ENCODE peak calls at places on chromosomes 2 and 18, in ten cellular contexts. V, M, X, C, L, D, R, U, G and Z are unnamed samples. For H3K9me3, the result is how much of the 10 kb centered on the place peaks cover.

GRCh38 chr2:113216891-113217454 is 43.2 kb downstream of the PSD4 start:
- DNase-seq in D (no peak), X (no peak), G (no peak), U (no peak), C (peak), L (no peak), M (no peak), V (no peak), R (no peak), Z (no peak)

GRCh38 chr2:6944546-6944945 is 27.3 kb downstream of the RNF144A start:
- DNase-seq in R (no peak), G (peak), L (no peak), U (no peak), D (no peak), X (no peak), C (no peak), M (no peak), V (no peak), Z (no peak)

GRCh38 chr18:57437782-57438668 is 2.9 kb downstream of the ONECUT2 start:
- DNase-seq in G (no peak), X (no peak), D (peak), V (peak), U (no peak), R (no peak), M (peak), L (no peak), C (peak), Z (peak)

GRCh38 chr2:211077216-211077764 is 520.9 kb downstream of the CPS1 start:
- DNase-seq in C (no peak), M (no peak), G (no peak), V (no peak), X (no peak), R (no peak), D (no peak), L (no peak), U (no peak), Z (no peak)

GRCh38 chr2:226622484-226622883 is 177.1 kb downstream of the IRS1 start:
- DNase-seq in V (no peak), C (no peak), R (no peak), M (no peak), G (no peak), D (no peak), U (no peak), L (no peak), X (no peak), Z (no peak)

GRCh38 chr2:158923180-158923594 is 45.3 kb upstream of the TANC1 start:
- DNase-seq in V (no peak), G (no peak), D (peak), M (no peak), L (no peak), R (no peak), U (no peak), X (no peak), C (no peak), Z (peak)

GRCh38 chr18:79617521-79618500 is 61.8 kb upstream of the CTDP1 start:
- DNase-seq in V (no peak), C (peak), D (no peak), U (no peak), X (no peak), R (no peak), G (no peak), L (no peak), M (no peak), Z (no peak)

GRCh38 chr2:207951734-207952480 is 73.4 kb downstream of the PLEKHM3 start:
- DNase-seq in D (no peak), G (no peak), C (no peak), V (no peak), U (no peak), M (no peak), R (no peak), X (no peak), L (no peak), Z (no peak)

GRCh38 chr18:7953085-7953958 is 386.2 kb downstream of the PTPRM start:
- DNase-seq in X (no peak), G (no peak), V (no peak), D (no peak), M (no peak), L (no peak), R (no peak), U (no peak), C (no peak), Z (no peak)

GRCh38 chr2:165594935-165595255 is 125.4 kb downstream of the CSRNP3 start:
- DNase-seq in L (no peak), G (no peak), D (no peak), V (no peak), U (no peak), C (no peak), M (no peak), R (no peak), X (no peak), Z (no peak)

GRCh38 chr2:126244937-126245336 is 411.0 kb upstream of the GYPC start:
- DNase-seq in U (no peak), L (no peak), G (peak), V (peak), C (no peak), X (peak), R (peak), D (peak), M (no peak), Z (no peak)

GRCh38 chr2:161090401-161090800 is 69.8 kb upstream of the TANK start:
- DNase-seq in C (no peak), U (no peak), X (peak), R (no peak), G (peak), L (no peak), V (no peak), M (no peak), D (peak), Z (no peak)

GRCh38 chr2:60735496-60736250 is 20.4 kb upstream of the PAPOLG start:
- DNase-seq in U (no peak), R (no peak), X (peak), C (peak), L (no peak), M (no peak), G (no peak), D (no peak), V (peak), Z (no peak)

GRCh38 chr18:79524181-79525078 is 128.7 kb downstream of the NFATC1 start:
- DNase-seq in D (no peak), V (no peak), M (no peak), R (no peak), U (peak), C (peak), G (peak), X (peak), L (no peak), Z (no peak)

GRCh38 chr2:232689152-232689910 is 7.8 kb upstream of the GIGYF2 start:
- DNase-seq in U (peak), M (no peak), C (no peak), G (no peak), X (no peak), R (no peak), L (no peak), D (peak), V (peak), Z (peak)

GRCh38 chr2:27712547-27712946 is 48.9 kb downstream of the SLC4A1AP start:
- DNase-seq in G (no peak), L (no peak), M (no peak), D (no peak), X (no peak), U (no peak), C (no peak), R (no peak), V (no peak), Z (no peak)

GRCh38 chr2:36528761-36529392 is 69.1 kb downstream of the FEZ2 start:
- DNase-seq in G (no peak), X (no peak), M (no peak), V (no peak), R (no peak), L (no peak), C (no peak), D (no peak), U (no peak), Z (no peak)

GRCh38 chr18:3264362-3264761 is 2.4 kb downstream of the MYL12B start:
- DNase-seq in C (no peak), G (no peak), L (no peak), U (no peak), X (no peak), V (no peak), M (no peak), R (no peak), D (no peak), Z (no peak)

GRCh38 chr2:143996974-143997373 is 522.9 kb downstream of the ZEB2 start:
- DNase-seq in V (no peak), C (no peak), U (no peak), D (no peak), R (no peak), M (no peak), G (no peak), X (no peak), L (no peak), Z (no peak)

GRCh38 chr2:237670641-237671040 is 43.3 kb downstream of the LRRFIP1 start:
- DNase-seq in D (peak), M (no peak), R (no peak), U (peak), X (no peak), L (no peak), V (no peak), C (peak), G (no peak), Z (no peak)

GRCh38 chr2:178404380-178404767 is 46.6 kb downstream of the PRKRA start:
- DNase-seq in C (no peak), G (no peak), M (no peak), U (no peak), V (peak), D (peak), L (peak), R (no peak), X (no peak), Z (no peak)

GRCh38 chr18:79108520-79109215 is 39.5 kb downstream of the ATP9B start:
- DNase-seq in R (no peak), D (no peak), L (no peak), M (no peak), V (no peak), U (no peak), C (no peak), G (no peak), X (no peak), Z (no peak)

GRCh38 chr2:69114534-69114933 is 101.6 kb downstream of the ANTXR1 start:
- DNase-seq in V (no peak), D (no peak), C (no peak), M (no peak), G (no peak), R (peak), L (no peak), X (no peak), U (no peak), Z (no peak)

GRCh38 chr2:200814276-200814815 is 2.6 kb downstream of the BZW1 start:
- DNase-seq in V (no peak), X (no peak), G (no peak), C (no peak), D (no peak), R (no peak), L (peak), M (no peak), U (no peak), Z (no peak)

GRCh38 chr2:143600136-143600535 is 470.9 kb downstream of the ARHGAP15 start:
- DNase-seq in L (no peak), V (no peak), D (peak), G (no peak), U (no peak), M (no peak), C (no peak), X (no peak), R (no peak), Z (no peak)

GRCh38 chr2:119066272-119066804 is 92.2 kb downstream of the C1QL2 start:
- DNase-seq in G (no peak), X (no peak), C (no peak), L (no peak), D (no peak), R (no peak), U (no peak), V (no peak), M (no peak), Z (no peak)

GRCh38 chr2:207202645-207203044 is 36.9 kb upstream of the KLF7 start:
- DNase-seq in M (peak), C (no peak), G (no peak), R (peak), L (no peak), V (peak), U (no peak), D (peak), X (no peak), Z (peak)

GRCh38 chr2:220228310-220229006 is 601.0 kb downstream of the SLC4A3 start:
- DNase-seq in U (no peak), R (peak), G (no peak), M (peak), L (no peak), V (peak), C (no peak), D (peak), X (no peak), Z (peak)

GRCh38 chr18:48048251-48048650 is 117.8 kb upstream of the SMAD2 start:
- DNase-seq in X (no peak), M (no peak), V (no peak), R (no peak), L (no peak), C (peak), U (no peak), D (no peak), G (no peak), Z (no peak)

GRCh38 chr2:36889782-36890181 is 76.6 kb downstream of the STRN start:
- DNase-seq in L (no peak), C (no peak), V (peak), M (peak), R (no peak), X (no peak), G (no peak), D (peak), U (no peak), Z (peak)

GRCh38 chr2:64369706-64370105 is 84.3 kb upstream of the LGALSL start:
- DNase-seq in L (no peak), V (no peak), G (no peak), M (no peak), X (no peak), D (no peak), R (no peak), U (no peak), C (no peak), Z (no peak)

GRCh38 chr2:199441759-199442158 is 16.0 kb downstream of the SATB2 start:
- DNase-seq in D (no peak), G (no peak), V (peak), M (no peak), L (no peak), C (no peak), X (no peak), R (no peak), U (no peak), Z (no peak)

GRCh38 chr18:63140997-63141776 is 178.4 kb downstream of the BCL2 start:
- DNase-seq in U (no peak), C (no peak), G (no peak), M (no peak), X (no peak), R (no peak), L (no peak), D (no peak), V (no peak), Z (no peak)

GRCh38 chr2:74379851-74380789 is at the start of gene DCTN1:
- DNase-seq in U (peak), L (no peak), M (no peak), X (peak), C (peak), V (peak), D (peak), G (no peak), R (peak), Z (no peak)

GRCh38 chr18:11146947-11147345 is 2.4 kb downstream of the PIEZO2 start:
- DNase-seq in R (no peak), X (no peak), G (no peak), M (no peak), C (no peak), U (no peak), L (no peak), D (no peak), V (no peak), Z (no peak)

DNA sequence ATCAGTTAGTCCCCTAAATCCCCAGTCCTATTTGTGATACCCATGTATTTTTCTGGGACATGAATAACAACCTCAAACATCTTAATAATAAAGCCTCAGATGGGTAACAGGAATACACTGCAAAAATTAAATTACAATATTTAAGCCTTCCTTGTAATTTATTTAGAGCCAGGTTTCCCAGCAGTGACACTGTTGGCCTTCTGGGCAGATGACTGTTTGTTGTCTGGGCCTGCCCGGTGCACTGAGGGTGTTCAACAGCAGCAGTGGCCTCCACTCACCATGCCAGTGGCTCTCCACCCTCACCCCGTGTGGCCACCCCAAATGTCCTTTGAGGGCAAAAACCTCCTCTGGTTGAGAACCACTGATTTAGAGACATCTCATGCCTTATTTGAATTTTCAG is 270.2 kb upstream of the SIX3 start:
- DNase-seq in G (no peak), M (no peak), L (no peak), U (no peak), D (no peak), V (no peak), X (no peak), R (no peak), C (no peak), Z (no peak)
- H3K9me3 ChIP-seq in G (under half), M (under half), L (under half), U (under half), D (under half), V (under half), X (under half), R (under half), C (under half), Z (under half)

GRCh38 chr2:120641366-120641771 is 94.3 kb upstream of the GLI2 start:
- DNase-seq in R (no peak), U (no peak), D (peak), X (no peak), V (peak), L (no peak), G (no peak), M (no peak), C (no peak), Z (peak)

GRCh38 chr2:120642646-120643045 is 93.0 kb upstream of the GLI2 start:
- DNase-seq in X (no peak), C (no peak), D (no peak), V (no peak), U (no peak), G (no peak), L (no peak), M (no peak), R (no peak), Z (no peak)

GRCh38 chr2:120638450-120638849 is 97.2 kb upstream of the GLI2 start:
- DNase-seq in D (no peak), G (no peak), L (no peak), V (no peak), C (no peak), X (no peak), M (no peak), R (no peak), U (no peak), Z (no peak)

GRCh38 chr2:120635146-120635545 is 100.5 kb upstream of the GLI2 start:
- DNase-seq in M (no peak), D (no peak), X (no peak), V (no peak), R (no peak), U (no peak), G (no peak), L (no peak), C (no peak), Z (no peak)

DNA sequence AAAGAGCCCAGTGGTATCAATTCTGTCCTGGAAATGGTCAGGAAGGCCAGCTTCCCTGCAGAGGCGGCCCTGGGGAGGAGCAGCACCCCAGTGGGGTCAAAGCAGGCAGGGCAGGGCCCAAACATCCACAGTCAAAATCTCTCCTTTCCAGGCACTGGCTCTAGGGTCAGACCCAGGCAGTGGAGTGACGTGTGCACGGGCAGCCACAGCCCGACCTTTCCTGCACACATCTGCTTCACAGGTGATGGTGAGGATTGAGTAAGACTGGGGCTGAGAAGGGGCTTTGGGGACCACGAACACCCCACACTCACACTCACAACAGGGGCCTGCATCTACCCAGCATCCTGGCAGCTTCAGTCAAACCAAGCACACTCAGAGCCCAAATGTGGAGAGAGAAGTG is 97.8 kb upstream of the GLI2 start:
- DNase-seq in V (no peak), G (no peak), L (no peak), C (no peak), X (no peak), M (no peak), U (no peak), D (no peak), R (no peak), Z (no peak)
- H3K9me3 ChIP-seq in V (under half), G (under half), L (under half), C (under half), X (under half), M (under half), U (under half), D (under half), R (under half), Z (under half)

GRCh38 chr2:2026252-2026831 is 282.0 kb upstream of the PXDN start:
- DNase-seq in M (no peak), D (no peak), U (no peak), R (no peak), V (no peak), C (no peak), L (no peak), X (no peak), G (no peak), Z (no peak)
- H3K9me3 ChIP-seq in M (under half), D (under half), U (under half), R (under half), V (under half), C (under half), L (under half), X (under half), G (under half), Z (under half)

DNA sequence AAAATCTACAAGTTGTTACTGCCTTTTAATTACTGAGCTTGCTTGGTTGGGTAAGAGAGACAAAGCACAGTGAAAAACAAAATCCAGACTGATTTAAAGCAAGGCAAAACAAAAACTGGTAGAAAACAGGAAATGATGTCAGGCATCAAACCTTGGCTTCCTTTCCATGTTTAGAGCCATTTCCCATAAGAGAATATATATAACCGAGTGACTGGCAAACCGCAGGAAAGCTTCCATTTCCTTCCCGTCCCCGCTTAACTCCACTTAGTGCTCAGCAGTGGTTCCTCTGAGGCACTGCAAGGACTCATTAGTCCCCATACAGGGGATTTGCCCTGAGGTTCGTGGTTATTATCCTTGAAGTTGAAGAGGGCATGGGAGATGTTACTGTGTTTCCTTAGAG is 446.3 kb downstream of the LPIN1 start:
- DNase-seq in X (no peak), U (no peak), G (no peak), C (no peak), M (no peak), V (no peak), L (no peak), D (no peak), R (no peak), Z (no peak)
- H3K9me3 ChIP-seq in X (under half), U (under half), G (under half), C (under half), M (under half), V (under half), L (under half), D (under half), R (under half), Z (under half)

GRCh38 chr2:239722760-239723448 is 302.2 kb downstream of the NDUFA10 start:
- DNase-seq in G (no peak), R (no peak), L (no peak), V (no peak), M (no peak), U (no peak), X (peak), D (no peak), C (peak), Z (no peak)
- H3K9me3 ChIP-seq in G (under half), R (under half), L (under half), V (under half), M (under half), U (under half), X (under half), D (under half), C (under half), Z (under half)

GRCh38 chr2:2763998-2764355 is 432.9 kb upstream of the MYT1L start:
- DNase-seq in G (no peak), M (no peak), D (no peak), X (no peak), R (no peak), V (no peak), U (no peak), C (no peak), L (peak), Z (no peak)

GRCh38 chr2:2762898-2763287 is 431.8 kb upstream of the MYT1L start:
- DNase-seq in G (no peak), L (no peak), M (no peak), D (no peak), R (no peak), V (no peak), X (no peak), C (no peak), U (no peak), Z (no peak)

GRCh38 chr2:2764739-2765138 is 433.7 kb upstream of the MYT1L start:
- DNase-seq in C (no peak), D (no peak), X (no peak), U (no peak), L (no peak), R (no peak), G (no peak), M (no peak), V (no peak), Z (no peak)

GRCh38 chr2:2762166-2762897 is 431.3 kb upstream of the MYT1L start:
- DNase-seq in D (no peak), R (no peak), C (no peak), L (no peak), M (no peak), G (no peak), X (no peak), U (no peak), V (no peak), Z (no peak)

GRCh38 chr2:2763351-2763997 is 432.4 kb upstream of the MYT1L start:
- DNase-seq in V (no peak), M (no peak), D (no peak), C (no peak), R (no peak), U (no peak), X (no peak), L (no peak), G (no peak), Z (no peak)
- H3K9me3 ChIP-seq in V (under half), M (under half), D (under half), C (under half), R (under half), U (under half), X (under half), L (under half), G (under half), Z (under half)